ENCODE peak calls at places on chromosomes 11 and 22, in six cellular contexts. G is tibial artery; K is GM23248; B is LHCN-M2; Z is activated T-helper 1 cell treated with anti-CD3 and anti-CD28 coated beads, Interleukin-12 subunit alpha, Interleukin-12 subunit beta, Interleukin-2, Interleukin-4 antibody, amounts not matched to agents 30 ng/mL and 10 ng/mL and 1 ng/mL, durations not matched to agents 14 hours and 24 hours and 36 hours; O is uterus. X is an unnamed sample.

GRCh38 chr11:86396403-86396802 is 21.7 kb downstream of the CCDC81 start:
- DNase-seq in G (no peak), Z (no peak), O (no peak), B (peak; percentile 55), K (peak; percentile 86), X (no peak)

GRCh38 chr11:77071077-77071476 is 4.3 kb downstream of the CAPN5 start:
- DNase-seq in K (no peak), Z (no peak), O (peak; percentile 11), G (peak; percentile 53), B (no peak), X (peak; percentile 42)

GRCh38 chr11:17978553-17979287 is 34.1 kb downstream of the SERGEF start:
- DNase-seq in B (peak; percentile 44), Z (no peak), O (peak; percentile 19), K (peak; percentile 73), G (no peak), X (no peak)

GRCh38 chr11:26820739-26821138 is 98.9 kb upstream of the SLC5A12 start:
- DNase-seq in G (no peak), K (peak; percentile 92), Z (no peak), O (no peak), B (peak; percentile 44), X (no peak)

GRCh38 chr11:60921259-60921658 is 3.0 kb upstream of the TMEM132A start:
- DNase-seq in Z (no peak), O (no peak), K (no peak), B (no peak), G (no peak), X (no peak)

GRCh38 chr22:29190051-29190450 is 15.6 kb upstream of the EMID1 start:
- DNase-seq in G (peak; percentile 27), K (no peak), B (no peak), Z (no peak), O (no peak), X (no peak)

GRCh38 chr11:117945047-117945820 is 16.0 kb upstream of the TMPRSS13 start:
- DNase-seq in B (no peak), O (no peak), K (no peak), G (no peak), Z (no peak), X (no peak)

GRCh38 chr22:17836977-17837742 is 62.9 kb upstream of the BID start:
- DNase-seq in O (peak; percentile 46), Z (no peak), B (no peak), K (no peak), G (peak; percentile 81), X (no peak)

GRCh38 chr11:107370390-107370789 is 87.2 kb downstream of the CWF19L2 start:
- DNase-seq in K (peak; percentile 63), G (no peak), B (peak; percentile 48), O (no peak), Z (no peak), X (no peak)

GRCh38 chr11:48093795-48094642 is 113.7 kb downstream of the PTPRJ start:
- DNase-seq in K (no peak), G (no peak), Z (no peak), O (no peak), B (peak; percentile 27), X (peak; percentile 29)

GRCh38 chr11:120512727-120513435 is 1.3 kb downstream of the GRIK4 start:
- DNase-seq in B (peak; percentile 19), Z (no peak), O (no peak), G (peak; percentile 58), K (no peak), X (no peak)

GRCh38 chr11:62001450-62002178 is 34.2 kb upstream of the FTH1 start:
- DNase-seq in B (no peak), O (peak; percentile 42), G (peak; percentile 60), K (no peak), Z (no peak), X (no peak)

GRCh38 chr11:75434051-75434450 is 1.0 kb upstream of the KLHL35 start:
- DNase-seq in B (no peak), O (no peak), K (no peak), Z (no peak), G (no peak), X (no peak)

GRCh38 chr11:124920870-124921609 is 2.0 kb downstream of the HEPN1 start:
- DNase-seq in G (peak; percentile 78), O (peak; percentile 53), K (peak; percentile 70), Z (peak; percentile 62), B (peak; percentile 37), X (peak; percentile 73)

GRCh38 chr11:114426280-114426679 is 13.0 kb upstream of the REXO2 start:
- DNase-seq in K (no peak), O (no peak), G (no peak), Z (no peak), B (no peak), X (no peak)

X was measured in ureter.